ENCODE peak calls at places on chromosome 11, in nine cellular contexts. N is mesothelial cell of epicardium; J is D721Med; Y is fibroblast of lung; S is CD4-positive, alpha-beta T cell; B is heart right ventricle; V is mucosa of descending colon; O is Calu3; Q is RWPE1. P is an unnamed sample.

GRCh38 chr11:119798656-119799055 is 69.7 kb upstream of the NECTIN1 start:
- DNase-seq in O (no peak), S (no peak), V (no peak), J (no peak), Q (no peak), N (no peak), Y (no peak), B (no peak), P (no peak)

GRCh38 chr11:11931461-11932055 is 76.9 kb downstream of the DKK3 start:
- DNase-seq in Q (peak; percentile 57), B (no peak), O (peak; percentile 20), S (no peak), J (no peak), Y (peak; percentile 68), N (no peak), V (no peak), P (no peak)

GRCh38 chr11:61392991-61393595 is 706 bp downstream of the TMEM216 start:
- DNase-seq in V (no peak), B (no peak), Y (peak; percentile 32), O (no peak), Q (peak; percentile 46), J (no peak), S (no peak), N (no peak), P (no peak)

GRCh38 chr11:107593941-107594340 is 3.0 kb downstream of the ELMOD1 start:
- DNase-seq in O (no peak), V (no peak), J (no peak), Y (no peak), N (no peak), Q (no peak), S (no peak), B (no peak), P (no peak)

GRCh38 chr11:135027461-135027860 is 615.4 kb upstream of the B3GAT1 start:
- DNase-seq in S (no peak), N (peak; percentile 78), J (no peak), O (no peak), B (no peak), V (peak; percentile 35), Q (peak; percentile 40), Y (peak; percentile 42), P (peak; percentile 48)

GRCh38 chr11:75428989-75429640 is 3.9 kb downstream of the KLHL35 start:
- DNase-seq in V (no peak), O (no peak), Y (no peak), S (no peak), B (no peak), J (peak; percentile 76), N (no peak), Q (no peak), P (no peak)

GRCh38 chr11:126138636-126139540 is 72.6 kb downstream of the RPUSD4 start:
- DNase-seq in V (no peak), J (no peak), S (no peak), B (no peak), Y (no peak), O (no peak), N (no peak), Q (no peak), P (no peak)

GRCh38 chr11:35622070-35622469 is 3.8 kb downstream of the FJX1 start:
- DNase-seq in Q (peak; percentile 78), J (no peak), O (peak; percentile 14), V (no peak), Y (peak; percentile 92), N (no peak), S (no peak), B (no peak), P (no peak)

GRCh38 chr11:37390566-37390965 is 792.5 kb upstream of the RAG2 start:
- DNase-seq in O (no peak), B (no peak), S (no peak), V (no peak), N (no peak), Q (no peak), Y (no peak), J (no peak), P (no peak)

GRCh38 chr11:74769058-74769457 is 20.4 kb downstream of the RNF169 start:
- DNase-seq in Q (no peak), Y (no peak), S (no peak), B (no peak), N (no peak), O (no peak), J (no peak), V (no peak), P (no peak)

GRCh38 chr11:30143098-30143705 is 87.6 kb upstream of the FSHB start:
- DNase-seq in J (no peak), B (no peak), N (no peak), V (no peak), Y (peak; percentile 4), Q (peak; percentile 17), S (no peak), O (peak; percentile 11), P (peak; percentile 29)

GRCh38 chr11:111602865-111603632 is 800 bp downstream of the SIK2 start:
- DNase-seq in V (no peak), S (peak; percentile 13), N (peak; percentile 45), Y (peak; percentile 63), J (no peak), O (peak; percentile 33), B (peak; percentile 52), Q (peak; percentile 26), P (peak; percentile 40)

DNA sequence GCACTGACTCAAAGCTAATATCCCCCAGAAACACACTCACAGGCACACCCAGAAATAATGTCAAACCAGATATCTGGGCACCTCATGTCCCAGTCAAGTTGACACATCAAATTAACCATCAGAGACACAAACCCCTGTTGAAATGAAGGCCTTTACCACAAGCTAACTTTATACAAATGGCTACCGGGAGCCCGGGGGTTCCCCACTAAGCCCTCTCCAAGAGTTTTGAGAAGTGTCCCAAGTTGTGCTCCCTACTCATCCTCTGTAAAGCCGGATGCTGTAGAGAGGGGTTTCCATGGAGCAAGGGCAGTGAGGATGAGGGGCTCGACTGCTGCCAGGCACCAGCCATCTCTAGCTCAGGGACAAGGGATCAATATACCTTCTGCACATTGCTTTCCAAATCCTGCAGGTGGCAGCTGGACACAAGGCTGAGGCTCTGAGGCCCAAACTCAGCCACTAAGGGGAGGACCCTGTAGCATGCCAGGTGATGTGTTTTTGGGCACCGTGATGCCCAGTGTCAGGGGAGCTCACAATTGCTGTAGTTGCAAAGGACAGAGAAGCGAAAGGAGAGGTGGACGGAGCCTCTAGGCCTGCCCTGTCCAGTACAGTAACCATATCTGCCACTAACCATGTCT is 145.7 kb downstream of the TTC17 start:
- DNase-seq in B (no peak), Q (peak; percentile 51), Y (peak; percentile 7), N (no peak), J (peak; percentile 24), O (peak; percentile 32), S (no peak), V (no peak), P (peak; percentile 16)
- TF ChIP-seq CTCF in B (no peak), Q (no peak), Y (peak; percentile 35), N (no peak), J (peak; percentile 27), O (no peak), S (no peak), V (no peak), P (peak; percentile 59)

DNA sequence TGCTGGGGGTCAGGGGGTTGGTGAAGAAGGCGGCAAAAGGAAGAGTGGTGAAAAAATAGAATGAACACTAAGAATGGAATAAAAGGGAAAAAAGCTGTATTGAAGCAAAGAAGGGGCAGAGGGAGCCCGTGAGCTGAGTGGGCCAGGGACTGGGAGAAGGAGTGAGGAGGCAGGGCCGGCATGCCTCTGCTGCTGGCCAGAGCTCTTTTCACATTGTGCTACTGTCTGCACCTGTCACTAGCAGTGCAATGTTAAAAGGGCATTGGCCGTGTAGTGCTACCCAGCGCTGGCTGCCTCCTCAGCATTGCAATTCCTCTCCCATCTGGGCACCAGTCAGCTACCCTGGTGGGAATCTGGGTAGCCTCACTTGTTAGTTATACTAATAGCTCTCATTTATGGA is 8.7 kb downstream of the YPEL4 start:
- DNase-seq in Q (no peak), O (peak; percentile 42), Y (no peak), S (no peak), B (no peak), J (no peak), N (peak; percentile 45), V (no peak), P (peak; percentile 46)
- TF ChIP-seq CTCF in Q (no peak), O (peak; percentile 12), Y (peak; percentile 64), S (no peak), B (no peak), J (peak; percentile 24), N (no peak), V (no peak), P (peak; percentile 33)

GRCh38 chr11:2645779-2646118 is 54.0 kb downstream of the KCNQ1OT1 start:
- DNase-seq in Y (no peak), O (no peak), V (no peak), S (no peak), B (no peak), N (no peak), Q (no peak), J (no peak), P (no peak)
- TF ChIP-seq CTCF in Y (no peak), O (no peak), V (no peak), S (no peak), B (no peak), N (no peak), Q (no peak), J (no peak), P (no peak)

GRCh38 chr11:32385998-32386397 is 49.3 kb downstream of the WT1 start:
- DNase-seq in V (no peak), Q (peak; percentile 62), B (no peak), Y (peak; percentile 37), S (no peak), J (no peak), O (peak; percentile 41), N (no peak), P (no peak)
- TF ChIP-seq CTCF in V (no peak), Q (peak; percentile 23), B (peak; percentile 50), Y (peak; percentile 74), S (no peak), J (peak; percentile 11), O (peak; percentile 32), N (no peak), P (peak; percentile 53)

GRCh38 chr11:128484172-128484571 is 103.2 kb downstream of the ETS1 start:
- DNase-seq in B (no peak), S (no peak), O (no peak), J (no peak), N (no peak), Y (no peak), Q (peak; percentile 18), V (no peak), P (no peak)
- TF ChIP-seq CTCF in B (peak; percentile 31), S (no peak), O (no peak), J (no peak), N (no peak), Y (no peak), Q (no peak), V (no peak), P (no peak)